ENCODE peak calls at places on chromosome 15, in ten cellular contexts. K, H, O, Y, N, A, D, L, W and V are unnamed samples.

GRCh38 chr15:53665930-53666329 is 93.5 kb downstream of the WDR72 start:
- DNase-seq in W (no peak), K (no peak), L (no peak), H (no peak), D (no peak), N (no peak), A (no peak), O (no peak), Y (no peak), V (no peak)

GRCh38 chr15:66231421-66232266 is 21.9 kb downstream of the MEGF11 start:
- DNase-seq in D (no peak), Y (no peak), W (peak; percentile 16), A (no peak), K (no peak), N (no peak), H (no peak), L (no peak), O (no peak), V (no peak)

GRCh38 chr15:83554558-83554957 is 99.4 kb upstream of the ADAMTSL3 start:
- DNase-seq in K (no peak), H (no peak), L (no peak), A (no peak), N (no peak), D (no peak), W (no peak), Y (no peak), O (no peak), V (no peak)

GRCh38 chr15:28904541-28905303 is 18.9 kb downstream of the APBA2 start:
- DNase-seq in D (no peak), H (no peak), A (no peak), K (no peak), W (no peak), L (no peak), N (no peak), O (no peak), Y (no peak), V (no peak)

GRCh38 chr15:55737373-55737772 is 5.6 kb downstream of the PRTG start:
- DNase-seq in K (no peak), A (no peak), O (no peak), D (no peak), H (no peak), W (no peak), Y (peak; percentile 20), L (no peak), N (no peak), V (no peak)

GRCh38 chr15:41567870-41568269 is 8.9 kb downstream of the TYRO3 start:
- DNase-seq in W (no peak), H (no peak), N (no peak), Y (no peak), L (no peak), K (no peak), D (no peak), A (no peak), O (no peak), V (no peak)

GRCh38 chr15:60727661-60728060 is 248.7 kb upstream of the ICE2 start:
- DNase-seq in O (no peak), Y (no peak), A (no peak), K (no peak), D (no peak), H (no peak), L (no peak), W (no peak), N (no peak), V (no peak)

GRCh38 chr15:52780172-52780980 is 9.8 kb downstream of the ONECUT1 start:
- DNase-seq in L (peak; percentile 55), H (no peak), W (peak; percentile 41), A (peak; percentile 54), Y (peak; percentile 45), D (peak; percentile 63), N (no peak), O (peak; percentile 65), K (peak; percentile 71), V (peak; percentile 35)

GRCh38 chr15:101489236-101489632 is 273 bp downstream of the PCSK6 start:
- DNase-seq in W (no peak), N (no peak), K (no peak), L (peak; percentile 60), D (peak; percentile 60), H (no peak), O (peak; percentile 48), Y (no peak), A (no peak), V (no peak)

GRCh38 chr15:43249699-43250203 is 17.0 kb downstream of the TGM5 start:
- DNase-seq in N (no peak), Y (no peak), L (no peak), W (peak; percentile 71), D (no peak), O (no peak), H (no peak), A (peak; percentile 50), K (no peak), V (no peak)

GRCh38 chr15:23565395-23566069 is at the start of gene MKRN3:
- DNase-seq in O (no peak), L (no peak), Y (no peak), D (no peak), K (no peak), H (no peak), W (no peak), A (peak; percentile 58), N (no peak), V (no peak)

GRCh38 chr15:75785771-75786563 is 57.3 kb upstream of the UBE2Q2 start:
- DNase-seq in N (peak; percentile 68), W (no peak), D (no peak), O (no peak), H (no peak), Y (no peak), L (no peak), K (no peak), A (peak; percentile 1), V (no peak)

GRCh38 chr15:66723826-66724731 is 22.0 kb downstream of the SMAD6 start:
- DNase-seq in K (no peak), L (no peak), D (no peak), Y (no peak), A (peak; percentile 50), W (no peak), H (no peak), O (no peak), N (no peak), V (no peak)

GRCh38 chr15:39453500-39454073 is 127.3 kb upstream of the THBS1 start:
- DNase-seq in D (no peak), O (no peak), Y (no peak), N (no peak), L (no peak), H (no peak), K (no peak), A (no peak), W (no peak), V (no peak)

GRCh38 chr15:68345481-68345880 is 67.9 kb downstream of the FEM1B start:
- DNase-seq in N (no peak), K (no peak), A (no peak), W (no peak), H (no peak), D (no peak), Y (no peak), O (no peak), L (no peak), V (no peak)
- H3K4me1 ChIP-seq in N (no peaks in the 10 kb centered on the region), K (no peaks in the 10 kb centered on the region), A (peaks cover 7% of the 10 kb centered on the region), W (peaks cover 26% of the 10 kb centered on the region), H (peaks cover 31% of the 10 kb centered on the region), D (peaks cover 6% of the 10 kb centered on the region), Y (peaks cover 39% of the 10 kb centered on the region), O (no peaks in the 10 kb centered on the region), L (peaks cover 54% of the 10 kb centered on the region), V (peaks cover 7% of the 10 kb centered on the region)

DNA sequence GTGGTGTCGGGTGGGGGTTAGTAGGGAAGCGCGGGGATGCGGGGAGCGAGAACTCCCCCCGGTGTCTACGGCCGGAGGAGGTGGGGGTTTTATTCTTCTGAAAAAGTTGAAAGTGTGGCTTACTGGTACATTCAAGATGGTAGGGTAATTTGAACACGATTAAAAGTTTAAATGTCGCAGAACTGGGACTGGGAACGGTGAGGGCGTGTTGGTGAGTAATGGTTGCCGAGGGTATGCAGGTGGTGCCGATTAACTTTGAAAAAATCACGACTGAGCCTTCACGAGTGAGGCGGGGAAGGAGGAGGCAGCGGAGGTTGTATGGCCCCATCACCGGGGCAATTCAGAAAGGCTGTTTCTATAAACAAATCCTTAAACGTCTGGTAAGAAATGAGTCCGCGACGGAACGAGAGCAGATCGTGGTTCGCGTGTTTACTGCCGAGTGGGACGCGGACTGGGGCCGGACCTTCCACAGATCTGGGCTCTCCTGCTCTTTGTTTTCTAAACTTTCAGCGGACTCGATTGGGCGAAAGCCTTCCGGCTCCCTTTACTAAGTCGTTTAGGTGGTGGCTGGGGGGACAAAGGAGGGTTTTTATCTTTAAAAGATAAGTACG is 2.6 kb downstream of the IGF1R start:
- DNase-seq in Y (peak; percentile 18), H (no peak), A (peak; percentile 51), O (peak; percentile 37), D (peak; percentile 72), K (no peak), W (peak; percentile 51), N (no peak), L (no peak), V (peak; percentile 48)
- H3K4me3 ChIP-seq in Y (peak overlapping the region; percentile 88), H (peak overlapping the region; percentile 94), A (peak overlapping the region; percentile 91), O (peak overlapping the region; percentile 95), D (peak overlapping the region; percentile 92), K (no peak overlapping the region), W (peak overlapping the region; percentile 89), N (peak overlapping the region; percentile 88), L (peak overlapping the region; percentile 95), V (peak overlapping the region; percentile 75)

GRCh38 chr15:37031198-37031597 is 69.2 kb downstream of the MEIS2 start:
- DNase-seq in K (no peak), A (peak; percentile 89), Y (no peak), L (no peak), D (no peak), W (peak; percentile 65), N (no peak), H (no peak), O (no peak), V (no peak)
- H3K4me1 ChIP-seq in K (peaks cover 27% of the 10 kb centered on the region), A (peaks cover 19% of the 10 kb centered on the region), Y (peaks cover 52% of the 10 kb centered on the region), L (peaks cover 74% of the 10 kb centered on the region), D (peaks cover 16% of the 10 kb centered on the region), W (no peaks in the 10 kb centered on the region), N (no peaks in the 10 kb centered on the region), H (no peaks in the 10 kb centered on the region), O (no peaks in the 10 kb centered on the region), V (no peaks in the 10 kb centered on the region)

GRCh38 chr15:67836955-67837354 is 2.9 kb downstream of the RNU6-1 start:
- DNase-seq in A (no peak), L (no peak), Y (no peak), N (peak; percentile 30), O (no peak), K (no peak), W (no peak), D (no peak), H (no peak), V (no peak)

GRCh38 chr15:67839358-67839928 is 402 bp downstream of the RNU6-1 start:
- DNase-seq in O (no peak), H (no peak), K (peak; percentile 66), Y (no peak), A (peak; percentile 63), W (peak; percentile 66), D (no peak), N (peak; percentile 60), L (no peak), V (no peak)

GRCh38 chr15:67839929-67840746 is at the start of gene RNU6-1:
- DNase-seq in L (peak; percentile 94), H (peak; percentile 90), D (peak; percentile 97), O (peak; percentile 93), A (peak; percentile 95), N (peak; percentile 97), Y (peak; percentile 94), K (peak; percentile 97), W (peak; percentile 84), V (peak; percentile 94)

GRCh38 chr15:67840747-67841634 is 1.1 kb upstream of the RNU6-1 start:
- DNase-seq in H (no peak), A (peak; percentile 55), O (peak; percentile 51), Y (no peak), W (no peak), N (peak; percentile 75), L (no peak), D (no peak), K (peak; percentile 54), V (no peak)

GRCh38 chr15:67838789-67839332 is 984 bp downstream of the RNU6-1 start:
- DNase-seq in K (no peak), A (peak; percentile 38), D (peak; percentile 71), Y (no peak), N (peak; percentile 81), L (peak; percentile 50), O (peak; percentile 79), H (peak; percentile 39), W (peak; percentile 42), V (no peak)
- H3K4me3 ChIP-seq in K (peak overlapping the region; percentile 73), A (peak overlapping the region; percentile 89), D (peak overlapping the region; percentile 80), Y (peak overlapping the region; percentile 69), N (no peak overlapping the region), L (peak overlapping the region; percentile 89), O (no peak overlapping the region), H (peak overlapping the region; percentile 94), W (peak overlapping the region; percentile 27), V (peak overlapping the region; percentile 82)